ENCODE peak calls at places on chromosomes 2 and 18, in nine cellular contexts. Q is stimulated activated CD4-positive, alpha-beta T cell treated with anti-CD3 and anti-CD28 coated beads, Interleukin-12 subunit alpha, Interleukin-12 subunit beta, amount 100 ng/mL, for 48 hours; H is K562; L is kidney tubule cell; Y is fibroblast of lung; T is stimulated activated CD8-positive, alpha-beta memory T cell treated with anti-CD3 and anti-CD28 coated beads, Interleukin-15, amount 100 ng/mL, for 24 hours; D is NCI-H446 treated with DMSO at 0.1 percent for 48 hours; X is NCI-H226; V is HEK293T. I is an unnamed sample.

GRCh38 chr2:95281071-95281470 is 6.8 kb downstream of the PROM2 start:
- DNase-seq in X (no peak), T (no peak), D (no peak), V (no peak), Q (no peak), L (no peak), Y (no peak), H (no peak), I (no peak)

GRCh38 chr18:23451011-23451410 is 2.1 kb upstream of the RIOK3 start:
- DNase-seq in H (no peak), Q (no peak), V (no peak), D (no peak), L (no peak), Y (no peak), T (no peak), X (no peak), I (no peak)

GRCh38 chr2:86035883-86036789 is 69.5 kb downstream of the POLR1A start:
- DNase-seq in V (no peak), X (peak; percentile 64), Q (peak; percentile 46), L (peak; percentile 85), T (peak; percentile 17), Y (peak; percentile 84), H (no peak), D (peak; percentile 90), I (peak; percentile 23)

GRCh38 chr18:22939649-22940048 is 6.5 kb downstream of the RBBP8 start:
- DNase-seq in X (no peak), T (no peak), Q (no peak), Y (no peak), D (no peak), V (no peak), H (no peak), L (no peak), I (no peak)

GRCh38 chr2:57656198-57656597 is 390.4 kb upstream of the VRK2 start:
- DNase-seq in L (no peak), Q (no peak), T (no peak), H (no peak), Y (no peak), D (no peak), X (no peak), V (no peak), I (no peak)

GRCh38 chr2:135657806-135658582 is 83.7 kb upstream of the UBXN4 start:
- DNase-seq in Y (no peak), D (no peak), X (no peak), Q (no peak), T (no peak), L (no peak), V (no peak), H (no peak), I (no peak)

GRCh38 chr2:120828832-120829632 is 93.4 kb downstream of the GLI2 start:
- DNase-seq in L (no peak), V (no peak), X (no peak), D (no peak), Y (no peak), H (no peak), T (no peak), Q (no peak), I (no peak)

GRCh38 chr2:151927501-151928221 is 99.4 kb upstream of the ARL5A start:
- DNase-seq in T (no peak), V (no peak), Q (no peak), H (no peak), D (no peak), L (no peak), Y (no peak), X (no peak), I (peak; percentile 57)

GRCh38 chr2:205903549-205904129 is 182.3 kb downstream of the INO80D start:
- DNase-seq in V (peak; percentile 53), L (peak; percentile 60), T (no peak), H (peak; percentile 25), X (no peak), D (no peak), Y (no peak), Q (no peak), I (no peak)

GRCh38 chr2:127790694-127791529 is 20.1 kb downstream of the WDR33 start:
- DNase-seq in Y (no peak), Q (peak; percentile 8), L (no peak), H (no peak), V (no peak), T (no peak), X (no peak), D (no peak), I (no peak)

GRCh38 chr2:74008761-74009395 is 24.2 kb downstream of the TET3 start:
- DNase-seq in X (peak; percentile 12), L (no peak), D (no peak), Q (no peak), H (no peak), V (no peak), Y (no peak), T (no peak), I (no peak)

GRCh38 chr2:233416199-233416598 is 61.9 kb downstream of the DGKD start:
- DNase-seq in Y (no peak), L (no peak), Q (no peak), H (no peak), D (no peak), V (no peak), X (no peak), T (no peak), I (no peak)

GRCh38 chr18:50844554-50844953 is 24.7 kb upstream of the MRO start:
- DNase-seq in L (peak; percentile 12), D (no peak), T (no peak), V (no peak), Y (no peak), H (no peak), X (no peak), Q (no peak), I (no peak)

GRCh38 chr2:26018184-26018716 is 15.6 kb upstream of the RAB10 start:
- DNase-seq in T (no peak), X (peak; percentile 95), D (peak; percentile 47), Q (peak; percentile 14), L (peak; percentile 96), V (peak; percentile 42), H (peak; percentile 78), Y (peak; percentile 89), I (no peak)

GRCh38 chr2:64137996-64138395 is 6.2 kb downstream of the PELI1 start:
- DNase-seq in D (no peak), T (no peak), Q (no peak), V (no peak), X (no peak), Y (no peak), H (no peak), L (no peak), I (no peak)

GRCh38 chr2:232525796-232526195 is at the start of gene CHRND:
- DNase-seq in D (no peak), T (no peak), H (peak; percentile 33), X (no peak), Q (no peak), L (no peak), Y (no peak), V (no peak), I (peak; percentile 19)

GRCh38 chr2:55403177-55403998 is 16.3 kb downstream of the CCDC88A start:
- DNase-seq in X (no peak), Y (no peak), D (no peak), T (no peak), H (no peak), Q (no peak), L (no peak), V (no peak), I (no peak)

GRCh38 chr2:112690853-112691390 is 29.9 kb upstream of the NT5DC4 start:
- DNase-seq in H (peak; percentile 54), T (no peak), Q (peak; percentile 48), L (peak; percentile 78), D (no peak), Y (peak; percentile 48), X (peak; percentile 54), V (peak; percentile 71), I (no peak)

GRCh38 chr2:106153781-106154180 is 40.3 kb downstream of the UXS1 start:
- DNase-seq in L (no peak), H (no peak), Y (no peak), V (no peak), D (no peak), X (no peak), T (no peak), Q (no peak), I (no peak)

GRCh38 chr18:54672846-54673475 is 81.9 kb downstream of the DYNAP start:
- DNase-seq in H (no peak), L (peak; percentile 37), Q (no peak), Y (no peak), T (no peak), D (no peak), X (no peak), V (no peak), I (no peak)

GRCh38 chr2:149715005-149715592 is 127.5 kb upstream of the MMADHC start:
- DNase-seq in X (peak; percentile 25), D (no peak), H (no peak), Y (peak; percentile 57), L (peak; percentile 49), V (peak; percentile 39), T (no peak), Q (no peak), I (no peak)

GRCh38 chr2:217279571-217279970 is 419.7 kb upstream of the TNP1 start:
- DNase-seq in Q (no peak), Y (peak; percentile 91), H (no peak), T (no peak), X (peak; percentile 66), V (no peak), D (no peak), L (peak; percentile 90), I (no peak)

GRCh38 chr2:149000168-149000938 is 38.1 kb upstream of the LYPD6B start:
- DNase-seq in H (no peak), L (no peak), X (no peak), D (no peak), T (no peak), Y (no peak), Q (no peak), V (no peak), I (peak; percentile 43)

GRCh38 chr18:76212958-76213357 is 282.1 kb downstream of the ZNF516 start:
- DNase-seq in Q (no peak), L (peak; percentile 13), T (no peak), D (no peak), H (no peak), Y (no peak), X (no peak), V (no peak), I (no peak)

GRCh38 chr18:32274307-32274706 is 84.5 kb downstream of the MEP1B start:
- DNase-seq in V (no peak), T (no peak), H (no peak), Q (no peak), Y (no peak), X (no peak), L (no peak), D (no peak), I (no peak)

GRCh38 chr2:106575955-106576354 is 88.8 kb downstream of the CD8B2 start:
- DNase-seq in L (peak; percentile 50), T (no peak), H (no peak), D (no peak), V (no peak), Q (no peak), Y (peak; percentile 44), X (peak; percentile 93), I (no peak)

GRCh38 chr2:7940120-7940386 is 741.8 kb upstream of the ID2 start:
- DNase-seq in V (no peak), Q (no peak), H (no peak), X (no peak), T (no peak), D (no peak), L (no peak), Y (no peak), I (no peak)

GRCh38 chr2:227479865-227480475 is 8.0 kb downstream of the AGFG1 start:
- DNase-seq in D (no peak), T (no peak), V (no peak), H (peak; percentile 30), Y (peak; percentile 72), L (no peak), Q (no peak), X (peak; percentile 30), I (no peak)

GRCh38 chr2:101556033-101556459 is 81.1 kb upstream of the RFX8 start:
- DNase-seq in Q (no peak), X (no peak), T (no peak), H (no peak), Y (no peak), L (no peak), D (no peak), V (no peak), I (no peak)

GRCh38 chr18:8142131-8142711 is 467.0 kb upstream of the RAB12 start:
- DNase-seq in T (no peak), X (no peak), L (peak; percentile 22), H (peak; percentile 44), D (no peak), Q (no peak), Y (peak; percentile 54), V (no peak), I (no peak)

GRCh38 chr18:75203456-75204261 is 5.3 kb downstream of the PTGR3 start:
- DNase-seq in Q (no peak), Y (peak; percentile 66), L (no peak), H (no peak), V (no peak), X (no peak), D (no peak), T (no peak), I (no peak)